ENCODE peak calls at places on chromosome 4, in four cellular contexts. One of them, this sample, is unnamed.

GRCh38 chr4:150580244-150580643 is 1.7 kb upstream of the MAB21L2 start:
- DNase-seq in MCF 10A: no peak
- DNase-seq in GDM1: no peak
- DNase-seq in activated T-cell treated with anti-CD3 and anti-CD28 coated beads for 48 hours: no peak
- DNase-seq in this sample: no peak

GRCh38 chr4:150136481-150136880 is 58.2 kb downstream of the DCLK2 start:
- DNase-seq in MCF 10A: no peak
- DNase-seq in GDM1: no peak
- DNase-seq in activated T-cell treated with anti-CD3 and anti-CD28 coated beads for 48 hours: no peak
- DNase-seq in this sample: no peak

GRCh38 chr4:8340721-8341680 is 71.4 kb downstream of the HTRA3 start:
- DNase-seq in MCF 10A: no peak
- DNase-seq in GDM1: no peak
- DNase-seq in activated T-cell treated with anti-CD3 and anti-CD28 coated beads for 48 hours: no peak
- DNase-seq in this sample: no peak

GRCh38 chr4:12126476-12126875 is 697.8 kb upstream of the HS3ST1 start:
- DNase-seq in MCF 10A: no peak
- DNase-seq in GDM1: peak
- DNase-seq in activated T-cell treated with anti-CD3 and anti-CD28 coated beads for 48 hours: no peak
- DNase-seq in this sample: no peak

GRCh38 chr4:152509595-152510209 is 26.2 kb downstream of the FBXW7 start:
- DNase-seq in MCF 10A: no peak
- DNase-seq in GDM1: no peak
- DNase-seq in activated T-cell treated with anti-CD3 and anti-CD28 coated beads for 48 hours: no peak
- DNase-seq in this sample: no peak

GRCh38 chr4:1658146-1658545 is 26.0 kb downstream of the FAM53A start:
- DNase-seq in MCF 10A: no peak
- DNase-seq in GDM1: no peak
- DNase-seq in activated T-cell treated with anti-CD3 and anti-CD28 coated beads for 48 hours: no peak
- DNase-seq in this sample: no peak

GRCh38 chr4:150056569-150056968 is 21.7 kb upstream of the DCLK2 start:
- DNase-seq in MCF 10A: peak
- DNase-seq in GDM1: no peak
- DNase-seq in activated T-cell treated with anti-CD3 and anti-CD28 coated beads for 48 hours: no peak
- DNase-seq in this sample: no peak

GRCh38 chr4:182212211-182212761 is 30.9 kb upstream of the TENM3 start:
- DNase-seq in MCF 10A: no peak
- DNase-seq in GDM1: no peak
- DNase-seq in activated T-cell treated with anti-CD3 and anti-CD28 coated beads for 48 hours: no peak
- DNase-seq in this sample: no peak

GRCh38 chr4:167282171-167282864 is 48.0 kb upstream of the SPOCK3 start:
- DNase-seq in MCF 10A: peak
- DNase-seq in GDM1: no peak
- DNase-seq in activated T-cell treated with anti-CD3 and anti-CD28 coated beads for 48 hours: no peak
- DNase-seq in this sample: no peak

GRCh38 chr4:138445098-138445497 is 202.9 kb upstream of the SLC7A11 start:
- DNase-seq in MCF 10A: no peak
- DNase-seq in GDM1: no peak
- DNase-seq in activated T-cell treated with anti-CD3 and anti-CD28 coated beads for 48 hours: no peak
- DNase-seq in this sample: no peak

GRCh38 chr4:153661915-153662314 is 22.2 kb upstream of the TLR2 start:
- DNase-seq in MCF 10A: no peak
- DNase-seq in GDM1: no peak
- DNase-seq in activated T-cell treated with anti-CD3 and anti-CD28 coated beads for 48 hours: no peak
- DNase-seq in this sample: no peak

GRCh38 chr4:7210818-7211217 is 18.5 kb downstream of the SORCS2 start:
- DNase-seq in MCF 10A: peak
- DNase-seq in GDM1: no peak
- DNase-seq in activated T-cell treated with anti-CD3 and anti-CD28 coated beads for 48 hours: no peak
- DNase-seq in this sample: no peak

GRCh38 chr4:151766691-151767090 is 5.9 kb upstream of the GATB start:
- DNase-seq in MCF 10A: peak
- DNase-seq in GDM1: no peak
- DNase-seq in activated T-cell treated with anti-CD3 and anti-CD28 coated beads for 48 hours: no peak
- DNase-seq in this sample: no peak

GRCh38 chr4:179595671-179596410 is 2153.6 kb upstream of the AGA start:
- DNase-seq in MCF 10A: peak
- DNase-seq in GDM1: no peak
- DNase-seq in activated T-cell treated with anti-CD3 and anti-CD28 coated beads for 48 hours: no peak
- DNase-seq in this sample: no peak

GRCh38 chr4:3470244-3471097 is 7.4 kb downstream of the DOK7 start:
- DNase-seq in MCF 10A: peak
- DNase-seq in GDM1: no peak
- DNase-seq in activated T-cell treated with anti-CD3 and anti-CD28 coated beads for 48 hours: no peak
- DNase-seq in this sample: no peak

GRCh38 chr4:1327526-1328266 is 19.3 kb upstream of the UVSSA start:
- DNase-seq in MCF 10A: no peak
- DNase-seq in GDM1: no peak
- DNase-seq in activated T-cell treated with anti-CD3 and anti-CD28 coated beads for 48 hours: no peak
- DNase-seq in this sample: no peak

GRCh38 chr4:174036563-174036962 is 246.9 kb downstream of the FBXO8 start:
- DNase-seq in MCF 10A: no peak
- DNase-seq in GDM1: no peak
- DNase-seq in activated T-cell treated with anti-CD3 and anti-CD28 coated beads for 48 hours: no peak
- DNase-seq in this sample: no peak

GRCh38 chr4:74640111-74640903 is 154.0 kb downstream of the BTC start:
- DNase-seq in MCF 10A: peak
- DNase-seq in GDM1: no peak
- DNase-seq in activated T-cell treated with anti-CD3 and anti-CD28 coated beads for 48 hours: no peak
- DNase-seq in this sample: no peak

GRCh38 chr4:147581601-147582350 is 35.4 kb upstream of the TMEM184C start:
- DNase-seq in MCF 10A: peak
- DNase-seq in GDM1: no peak
- DNase-seq in activated T-cell treated with anti-CD3 and anti-CD28 coated beads for 48 hours: no peak
- DNase-seq in this sample: no peak

GRCh38 chr4:92334716-92335350 is 31.1 kb downstream of the GRID2 start:
- DNase-seq in MCF 10A: no peak
- DNase-seq in GDM1: no peak
- DNase-seq in activated T-cell treated with anti-CD3 and anti-CD28 coated beads for 48 hours: no peak
- DNase-seq in this sample: no peak

GRCh38 chr4:115675721-115676120 is 562.3 kb upstream of the NDST4 start:
- DNase-seq in MCF 10A: peak
- DNase-seq in GDM1: no peak
- DNase-seq in activated T-cell treated with anti-CD3 and anti-CD28 coated beads for 48 hours: no peak
- DNase-seq in this sample: no peak

GRCh38 chr4:102466298-102466697 is 34.9 kb upstream of the NFKB1 start:
- DNase-seq in MCF 10A: no peak
- DNase-seq in GDM1: no peak
- DNase-seq in activated T-cell treated with anti-CD3 and anti-CD28 coated beads for 48 hours: no peak
- DNase-seq in this sample: no peak

GRCh38 chr4:120926358-120927025 is 4.0 kb upstream of the PRDM5 start:
- DNase-seq in MCF 10A: no peak
- DNase-seq in GDM1: no peak
- DNase-seq in activated T-cell treated with anti-CD3 and anti-CD28 coated beads for 48 hours: no peak
- DNase-seq in this sample: no peak

GRCh38 chr4:41146716-41147506 is 67.4 kb downstream of the APBB2 start:
- DNase-seq in MCF 10A: peak
- DNase-seq in GDM1: no peak
- DNase-seq in activated T-cell treated with anti-CD3 and anti-CD28 coated beads for 48 hours: no peak
- DNase-seq in this sample: no peak

GRCh38 chr4:108168672-108169562 is at the start of gene LEF1:
- DNase-seq in MCF 10A: peak
- DNase-seq in GDM1: no peak
- DNase-seq in activated T-cell treated with anti-CD3 and anti-CD28 coated beads for 48 hours: peak
- DNase-seq in this sample: peak

GRCh38 chr4:7307391-7308099 is 115.2 kb downstream of the SORCS2 start:
- DNase-seq in MCF 10A: no peak
- DNase-seq in GDM1: no peak
- DNase-seq in activated T-cell treated with anti-CD3 and anti-CD28 coated beads for 48 hours: no peak
- DNase-seq in this sample: no peak

GRCh38 chr4:31068257-31069075 is 348.3 kb downstream of the PCDH7 start:
- DNase-seq in MCF 10A: no peak
- DNase-seq in GDM1: no peak
- DNase-seq in activated T-cell treated with anti-CD3 and anti-CD28 coated beads for 48 hours: no peak
- DNase-seq in this sample: no peak

GRCh38 chr4:139585468-139585867 is 29.4 kb upstream of the SETD7 start:
- DNase-seq in MCF 10A: no peak
- DNase-seq in GDM1: no peak
- DNase-seq in activated T-cell treated with anti-CD3 and anti-CD28 coated beads for 48 hours: no peak
- DNase-seq in this sample: no peak

GRCh38 chr4:185535818-185536729 is 767 bp upstream of the PDLIM3 start:
- DNase-seq in MCF 10A: peak
- DNase-seq in GDM1: no peak
- DNase-seq in activated T-cell treated with anti-CD3 and anti-CD28 coated beads for 48 hours: no peak
- DNase-seq in this sample: no peak

GRCh38 chr4:107210450-107211239 is 174.5 kb upstream of the DKK2 start:
- DNase-seq in MCF 10A: peak
- DNase-seq in GDM1: no peak
- DNase-seq in activated T-cell treated with anti-CD3 and anti-CD28 coated beads for 48 hours: no peak
- DNase-seq in this sample: no peak

GRCh38 chr4:106529348-106530033 is 160.9 kb upstream of the GIMD1 start:
- DNase-seq in MCF 10A: peak
- DNase-seq in GDM1: no peak
- DNase-seq in activated T-cell treated with anti-CD3 and anti-CD28 coated beads for 48 hours: no peak
- DNase-seq in this sample: no peak

GRCh38 chr4:42965326-42965725 is 72.8 kb downstream of the GRXCR1 start:
- DNase-seq in MCF 10A: peak
- DNase-seq in GDM1: no peak
- DNase-seq in activated T-cell treated with anti-CD3 and anti-CD28 coated beads for 48 hours: no peak
- DNase-seq in this sample: no peak

GRCh38 chr4:165053645-165054044 is at the start of gene TRIM75:
- DNase-seq in MCF 10A: no peak
- DNase-seq in GDM1: no peak
- DNase-seq in activated T-cell treated with anti-CD3 and anti-CD28 coated beads for 48 hours: no peak
- DNase-seq in this sample: no peak

GRCh38 chr4:6362896-6363295 is 93.2 kb downstream of the WFS1 start:
- DNase-seq in MCF 10A: peak
- DNase-seq in GDM1: no peak
- DNase-seq in activated T-cell treated with anti-CD3 and anti-CD28 coated beads for 48 hours: no peak
- DNase-seq in this sample: no peak